ENCODE peak calls at places on chromosomes 12 and 14, in ten cellular contexts. R is EL; Y is frontal cortex; T is AML-193; O is iris pigment epithelial cell; J is psoas muscle; N is T-cell; U is hypothalamus; H is activated CD4-positive, CD25-positive, alpha-beta regulatory T cell; P is cardiac muscle cell. L is an unnamed sample.

GRCh38 chr14:29857545-29857944 is 70.1 kb downstream of the PRKD1 start:
- DNase-seq in J (no peak), P (no peak), U (no peak), T (no peak), R (no peak), N (no peak), H (no peak), O (peak), Y (no peak), L (no peak)

GRCh38 chr14:49512147-49512551 is 74.0 kb downstream of the RPS29 start:
- DNase-seq in H (no peak), O (peak), J (no peak), T (no peak), R (peak), N (no peak), Y (no peak), P (no peak), U (no peak), L (no peak)

GRCh38 chr12:77116277-77116676 is 50.9 kb upstream of the E2F7 start:
- DNase-seq in P (no peak), T (no peak), O (peak), J (no peak), R (peak), Y (no peak), U (no peak), H (no peak), N (no peak), L (no peak)

GRCh38 chr12:77833329-77833728 is 2.6 kb downstream of the NAV3 start:
- DNase-seq in Y (no peak), U (no peak), O (no peak), H (no peak), T (no peak), J (peak), N (no peak), P (no peak), R (no peak), L (no peak)

GRCh38 chr14:34018564-34019244 is 67.8 kb upstream of the EGLN3 start:
- DNase-seq in T (no peak), O (no peak), N (no peak), R (no peak), Y (no peak), P (no peak), U (no peak), J (peak), H (no peak), L (peak)

GRCh38 chr12:53700567-53700966 is 24.7 kb upstream of the ATP5MC2 start:
- DNase-seq in T (no peak), H (no peak), P (no peak), U (no peak), N (no peak), Y (peak), R (no peak), O (no peak), J (no peak), L (no peak)

GRCh38 chr14:69325646-69326265 is 65.8 kb downstream of the GALNT16 start:
- DNase-seq in P (no peak), T (no peak), O (no peak), R (no peak), U (no peak), N (no peak), Y (no peak), J (no peak), H (no peak), L (no peak)

GRCh38 chr14:96092936-96093335 is 53.8 kb downstream of the C14orf132 start:
- DNase-seq in T (no peak), N (no peak), R (no peak), O (no peak), J (no peak), Y (no peak), U (no peak), H (no peak), P (no peak), L (no peak)

GRCh38 chr12:3869860-3870259 is 3.3 kb downstream of the PARP11 start:
- DNase-seq in H (no peak), P (no peak), Y (no peak), O (peak), R (no peak), J (no peak), U (no peak), N (no peak), T (no peak), L (no peak)